ENCODE peak calls at places on chromosomes 16 and 17, in four cellular contexts. Q, W, B and L are unnamed samples. For H3K36me3, the result is how much of the 10 kb centered on the place peaks cover.

GRCh38 chr17:68591583-68591982 is 9.6 kb downstream of the FAM20A start:
- DNase-seq in Q (no peak), W (no peak), B (no peak), L (peak)

GRCh38 chr17:33811006-33811760 is 443.9 kb upstream of the CCL2 start:
- DNase-seq in Q (no peak), W (no peak), B (no peak), L (no peak)

GRCh38 chr16:14454391-14454790 is 175.7 kb downstream of the PARN start:
- DNase-seq in Q (no peak), W (no peak), B (no peak), L (no peak)

GRCh38 chr17:82399030-82399429 is 19.1 kb upstream of the HEXD start:
- DNase-seq in Q (no peak), W (no peak), B (no peak), L (no peak)

GRCh38 chr17:21400816-21401593 is 24.8 kb downstream of the KCNJ12 start:
- DNase-seq in Q (no peak), W (no peak), B (no peak), L (peak)

GRCh38 chr17:1237471-1237870 is 32.8 kb upstream of the BHLHA9 start:
- DNase-seq in Q (no peak), W (no peak), B (no peak), L (no peak)

GRCh38 chr16:54443352-54443751 is 156.8 kb upstream of the IRX3 start:
- DNase-seq in Q (no peak), W (no peak), B (no peak), L (no peak)

GRCh38 chr16:75787421-75787820 is 61.1 kb upstream of the CPHXL start:
- DNase-seq in Q (peak), W (no peak), B (no peak), L (no peak)

GRCh38 chr17:33482636-33483035 is 189.5 kb upstream of the ASIC2 start:
- DNase-seq in Q (no peak), W (no peak), B (no peak), L (no peak)

GRCh38 chr17:46154151-46154816 is 38.9 kb downstream of the KANSL1 start:
- DNase-seq in Q (peak), W (no peak), B (no peak), L (no peak)

GRCh38 chr16:48479955-48480354 is 94.7 kb upstream of the SIAH1 start:
- DNase-seq in Q (no peak), W (no peak), B (no peak), L (no peak)

GRCh38 chr17:43385046-43385831 is 13.6 kb upstream of the ARL4D start:
- DNase-seq in Q (no peak), W (no peak), B (no peak), L (no peak)

GRCh38 chr17:82865274-82865673 is 25.5 kb upstream of the ZNF750 start:
- DNase-seq in Q (no peak), W (no peak), B (no peak), L (no peak)

GRCh38 chr16:68972720-68973119 is 129.4 kb downstream of the TANGO6 start:
- DNase-seq in Q (no peak), W (no peak), B (peak), L (peak)

GRCh38 chr17:78653382-78653781 is 76.2 kb upstream of the DNAH17 start:
- DNase-seq in Q (no peak), W (no peak), B (peak), L (peak)

GRCh38 chr16:23566724-23567123 is 9.2 kb downstream of the UBFD1 start:
- DNase-seq in Q (no peak), W (no peak), B (no peak), L (no peak)

GRCh38 chr16:67024384-67024896 is 4.5 kb upstream of the CBFB start:
- DNase-seq in Q (no peak), W (no peak), B (no peak), L (no peak)

GRCh38 chr17:385195-385835 is 32.7 kb upstream of the RPH3AL start:
- DNase-seq in Q (peak), W (no peak), B (no peak), L (peak)

GRCh38 chr16:71811261-71811803 is 2.7 kb upstream of the AP1G1 start:
- DNase-seq in Q (no peak), W (no peak), B (no peak), L (no peak)

GRCh38 chr17:73074515-73074914 is 18.0 kb downstream of the SLC39A11 start:
- DNase-seq in Q (no peak), W (no peak), B (no peak), L (no peak)

GRCh38 chr16:6250516-6250915 is 1082.1 kb upstream of the RBFOX1 start:
- DNase-seq in Q (no peak), W (no peak), B (no peak), L (no peak)

GRCh38 chr16:14325921-14326401 is 254.8 kb downstream of the MRTFB start:
- DNase-seq in Q (no peak), W (no peak), B (no peak), L (no peak)

GRCh38 chr16:80085606-80086005 is 455.2 kb upstream of the DYNLRB2 start:
- DNase-seq in Q (no peak), W (no peak), B (no peak), L (no peak)

GRCh38 chr16:15529673-15530072 is 95.3 kb downstream of the BMERB1 start:
- DNase-seq in Q (no peak), W (no peak), B (no peak), L (no peak)

DNA sequence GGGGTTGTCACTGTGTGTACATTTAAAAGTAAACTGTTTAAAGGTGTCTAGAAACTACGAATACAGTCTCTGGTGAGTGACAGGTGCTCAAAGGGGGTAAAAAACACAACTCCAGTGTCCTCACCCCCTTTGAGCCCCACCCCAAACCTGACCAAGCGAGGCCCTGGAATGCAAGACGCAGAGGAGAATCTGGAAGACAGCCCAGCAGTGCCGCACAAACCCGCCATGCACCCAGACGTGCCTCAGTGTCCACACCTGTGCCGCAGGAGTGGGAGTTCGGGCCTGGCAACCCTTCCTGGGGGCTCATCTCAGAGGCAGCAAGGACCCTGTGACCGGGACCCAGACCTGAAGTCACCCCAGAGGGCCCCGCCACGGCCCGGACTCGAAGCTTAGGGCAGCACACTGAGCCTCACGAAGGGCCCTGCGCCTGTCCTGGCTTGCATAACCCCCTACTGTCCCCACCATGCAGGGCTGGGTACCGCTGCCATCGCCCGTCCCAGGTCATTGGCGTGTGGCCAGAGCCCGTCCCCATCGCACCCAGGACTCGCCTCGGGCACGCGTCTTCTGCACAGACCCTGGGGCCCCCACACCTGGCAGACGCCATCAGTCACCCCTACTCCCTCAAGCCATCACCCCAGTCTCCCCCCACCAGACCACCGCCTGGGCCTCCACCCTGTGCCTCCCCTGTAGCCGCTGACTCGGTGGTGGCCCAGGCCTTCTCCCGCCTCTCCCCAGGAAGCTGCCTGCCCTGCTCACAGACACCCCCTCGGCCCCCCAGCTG is 33.0 kb upstream of the ZC3H18 start:
- DNase-seq in Q (no peak), W (no peak), B (no peak), L (no peak)
- TF ChIP-seq CTCF in Q (peak), W (no peak), B (no peak), L (peak)

GRCh38 chr16:28108590-28109247 is 45.2 kb upstream of the GSG1L start:
- DNase-seq in Q (no peak), W (no peak), B (no peak), L (no peak)

GRCh38 chr16:28105954-28106353 is 42.4 kb upstream of the GSG1L start:
- DNase-seq in Q (no peak), W (no peak), B (no peak), L (peak)

GRCh38 chr16:28105297-28105696 is 41.8 kb upstream of the GSG1L start:
- DNase-seq in Q (no peak), W (no peak), B (no peak), L (no peak)

GRCh38 chr16:28106467-28106866 is 43.0 kb upstream of the GSG1L start:
- DNase-seq in Q (no peak), W (no peak), B (no peak), L (peak)

GRCh38 chr16:28107232-28107631 is 43.7 kb upstream of the GSG1L start:
- DNase-seq in Q (no peak), W (no peak), B (no peak), L (peak)
- H3K36me3 ChIP-seq in Q (half or more), W (under half), B (half or more), L (half or more)

GRCh38 chr16:85651822-85652430 is 36.8 kb downstream of the GINS2 start:
- DNase-seq in Q (no peak), W (no peak), B (no peak), L (no peak)

GRCh38 chr16:85649411-85649977 is 36.4 kb downstream of the GSE1 start:
- DNase-seq in Q (no peak), W (no peak), B (no peak), L (no peak)

GRCh38 chr16:85649978-85650863 is 37.1 kb downstream of the GSE1 start:
- DNase-seq in Q (no peak), W (no peak), B (no peak), L (no peak)

GRCh38 chr16:85652431-85653221 is 36.1 kb downstream of the GINS2 start:
- DNase-seq in Q (peak), W (no peak), B (peak), L (peak)

DNA sequence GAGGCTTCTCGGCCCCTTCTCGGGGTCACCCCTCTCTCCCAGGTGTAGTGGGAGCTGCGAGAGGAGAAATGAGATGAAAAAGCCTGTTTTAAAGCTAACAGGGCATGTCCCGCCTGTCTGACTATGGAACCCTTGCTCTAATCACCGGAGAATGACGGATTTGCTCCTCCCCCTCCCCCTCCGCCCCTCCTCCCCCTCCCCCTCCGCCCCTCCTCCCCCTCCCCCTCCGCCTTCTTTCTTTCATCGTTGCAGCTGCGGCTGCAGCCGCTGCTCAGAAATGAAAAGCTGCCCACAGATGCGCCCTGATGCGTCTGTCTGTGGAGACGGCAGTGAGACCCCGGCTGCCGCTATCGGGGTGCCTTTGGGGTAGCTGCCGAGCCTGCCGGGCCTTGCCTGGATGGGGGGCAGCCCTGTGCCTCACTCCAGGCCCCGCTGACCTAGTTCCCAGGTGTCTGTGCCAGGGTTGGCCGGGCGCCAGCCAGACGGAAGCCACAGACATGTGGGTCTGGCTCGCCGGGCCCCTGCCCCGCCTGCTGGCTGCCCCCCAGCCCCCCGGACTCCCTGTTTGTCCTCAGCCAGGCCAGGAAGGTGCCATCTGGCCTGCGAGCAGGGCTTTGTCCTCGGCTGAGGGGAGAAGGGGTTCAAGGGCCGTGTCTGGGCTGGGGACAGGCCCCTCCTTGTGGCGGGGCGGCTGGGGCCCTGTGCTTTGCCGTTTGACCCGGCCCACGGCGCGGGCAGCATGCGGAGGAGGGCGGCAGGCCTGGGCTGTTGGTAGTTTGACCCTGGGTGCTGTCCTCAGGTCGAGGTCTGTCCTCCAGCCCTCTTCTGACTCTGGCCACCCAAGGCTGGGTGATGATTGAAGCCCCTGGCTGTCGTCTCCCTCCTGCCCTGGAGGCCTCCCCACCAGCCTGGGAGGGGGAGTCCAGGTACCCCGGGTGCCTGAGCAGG is 37.6 kb downstream of the GINS2 start:
- DNase-seq in Q (peak), W (no peak), B (no peak), L (no peak)
- H3K27ac ChIP-seq in Q (no peak), W (no peak), B (no peak), L (peak)

GRCh38 chr17:65042911-65043310 is 13.6 kb downstream of the GNA13 start:
- DNase-seq in Q (peak), W (no peak), B (no peak), L (peak)

GRCh38 chr17:65037157-65037556 is 19.4 kb downstream of the GNA13 start:
- DNase-seq in Q (peak), W (no peak), B (no peak), L (no peak)

GRCh38 chr17:65043802-65044201 is 12.7 kb downstream of the GNA13 start:
- DNase-seq in Q (no peak), W (no peak), B (no peak), L (no peak)

GRCh38 chr17:65039349-65039988 is 17.1 kb downstream of the GNA13 start:
- DNase-seq in Q (peak), W (peak), B (no peak), L (no peak)

GRCh38 chr17:65041518-65041917 is 15.0 kb downstream of the GNA13 start:
- DNase-seq in Q (no peak), W (no peak), B (no peak), L (no peak)
- TF ChIP-seq CTCF in Q (no peak), W (no peak), B (no peak), L (no peak)

GRCh38 chr17:45077643-45078042 is 16.5 kb downstream of the NMT1 start:
- DNase-seq in Q (no peak), W (no peak), B (no peak), L (no peak)
- H3K36me3 ChIP-seq in Q (half or more), W (under half), B (under half), L (half or more)

GRCh38 chr17:77386502-77387192 is 245.9 kb downstream of the SEC14L1 start:
- DNase-seq in Q (no peak), W (no peak), B (no peak), L (no peak)
- H3K27ac ChIP-seq in Q (no peak), W (no peak), B (no peak), L (no peak)